ENCODE peak calls at places on chromosomes 4 and X, in seven cellular contexts. M is NT2/D1, J is DND-41, E is cardiac muscle cell, B is astrocyte, H is SJCRH30, Z is right cardiac atrium. P is an unnamed sample.

GRCh38 chr4:757111-757510 is 51.5 kb downstream of the PCGF3 start:
- DNase-seq in J (no peak), M (no peak), E (no peak), B (no peak), Z (peak), H (no peak), P (no peak)

GRCh38 chrX:118627084-118627758 is 100.2 kb upstream of the IL13RA1 start:
- DNase-seq in J (no peak), M (no peak), H (peak), B (no peak), Z (no peak), E (no peak), P (peak)

GRCh38 chr4:87081826-87082225 is 138.6 kb downstream of the KLHL8 start:
- DNase-seq in Z (no peak), B (peak), J (no peak), E (no peak), H (no peak), M (no peak), P (no peak)

GRCh38 chr4:16129336-16129735 is 45.5 kb upstream of the PROM1 start:
- DNase-seq in E (no peak), M (no peak), B (no peak), Z (no peak), J (no peak), H (peak), P (no peak)

GRCh38 chr4:23966720-23967119 is 76.9 kb upstream of the PPARGC1A start:
- DNase-seq in M (no peak), Z (no peak), J (no peak), E (peak), B (no peak), H (peak), P (no peak)

GRCh38 chrX:104270212-104270611 is 15.5 kb upstream of the ESX1 start:
- DNase-seq in B (no peak), M (no peak), E (no peak), J (no peak), Z (no peak), H (no peak), P (no peak)

GRCh38 chr4:4856071-4857000 is 3.1 kb upstream of the MSX1 start:
- DNase-seq in E (no peak), B (no peak), M (no peak), Z (peak), J (no peak), H (no peak), P (no peak)

GRCh38 chr4:145703850-145704528 is 24.0 kb downstream of the C4orf51 start:
- DNase-seq in Z (no peak), E (no peak), J (no peak), H (no peak), B (no peak), M (no peak), P (no peak)

GRCh38 chr4:140308366-140309123 is 64.9 kb upstream of the SCOC start:
- DNase-seq in B (peak), E (peak), M (no peak), H (peak), J (no peak), Z (peak), P (no peak)

GRCh38 chr4:76548704-76549103 is 113.7 kb downstream of the SHROOM3 start:
- DNase-seq in H (no peak), Z (no peak), B (no peak), E (no peak), M (no peak), J (no peak), P (no peak)

GRCh38 chr4:63787326-63787725 is 621.9 kb downstream of the TECRL start:
- DNase-seq in Z (no peak), J (no peak), H (peak), B (no peak), M (peak), E (no peak), P (no peak)

GRCh38 chrX:118496763-118497079 is 1.1 kb downstream of the DOCK11 start:
- DNase-seq in H (peak), M (no peak), B (no peak), E (no peak), Z (no peak), J (no peak), P (no peak)

GRCh38 chr4:2266181-2266580 is 4.3 kb upstream of the MXD4 start:
- DNase-seq in Z (peak), J (no peak), E (peak), M (no peak), H (no peak), B (peak), P (no peak)

GRCh38 chr4:136925203-136925602 is 607.1 kb downstream of the PCDH18 start:
- DNase-seq in J (no peak), Z (no peak), H (no peak), E (no peak), M (no peak), B (no peak), P (no peak)

GRCh38 chrX:40576291-40576690 is 4.5 kb upstream of the ATP6AP2 start:
- DNase-seq in M (no peak), Z (no peak), E (no peak), B (no peak), H (no peak), J (no peak), P (no peak)

GRCh38 chr4:7973545-7973981 is 33.9 kb upstream of the AFAP1 start:
- DNase-seq in H (no peak), E (peak), J (no peak), Z (no peak), B (peak), M (no peak), P (no peak)

GRCh38 chr4:1240721-1241465 is 8.0 kb downstream of the CTBP1 start:
- DNase-seq in B (no peak), M (no peak), E (no peak), J (no peak), H (no peak), Z (peak), P (no peak)

GRCh38 chr4:109166586-109166985 is 135.9 kb downstream of the COL25A1 start:
- DNase-seq in M (no peak), Z (no peak), H (peak), J (no peak), B (no peak), E (no peak), P (no peak)

GRCh38 chr4:140705625-140706275 is 50.4 kb downstream of the TBC1D9 start:
- DNase-seq in H (no peak), E (no peak), Z (no peak), J (no peak), B (peak), M (no peak), P (no peak)

GRCh38 chr4:15649914-15650545 is 5.1 kb downstream of the FBXL5 start:
- DNase-seq in J (peak), B (peak), E (peak), Z (no peak), M (peak), H (peak), P (peak)

GRCh38 chr4:78171482-78171881 is 114.4 kb downstream of the FRAS1 start:
- DNase-seq in Z (no peak), M (no peak), H (no peak), E (no peak), B (no peak), J (no peak), P (no peak)

GRCh38 chrX:48665991-48666390 is 17.6 kb upstream of the WAS start:
- DNase-seq in E (peak), M (no peak), Z (no peak), H (no peak), B (no peak), J (no peak), P (no peak)

GRCh38 chrX:107701493-107702121 is 73.3 kb downstream of the PRPS1 start:
- DNase-seq in M (no peak), Z (no peak), B (no peak), H (peak), J (no peak), E (no peak), P (no peak)

GRCh38 chrX:71871367-71871766 is 39.3 kb upstream of the NHSL2 start:
- DNase-seq in H (peak), M (no peak), B (peak), J (no peak), Z (peak), E (peak), P (no peak)

GRCh38 chr4:4408132-4408523 is 21.2 kb downstream of the NSG1 start:
- DNase-seq in E (no peak), B (no peak), M (no peak), H (no peak), Z (no peak), J (no peak), P (no peak)

GRCh38 chr4:153955306-153955705 is 166.4 kb upstream of the SFRP2 start:
- DNase-seq in M (no peak), H (no peak), E (no peak), J (no peak), B (no peak), Z (no peak), P (no peak)

GRCh38 chr4:10237131-10237530 is 120.5 kb upstream of the WDR1 start:
- DNase-seq in M (no peak), E (no peak), H (peak), J (no peak), Z (no peak), B (no peak), P (no peak)

GRCh38 chr4:3663791-3664190 is 102.4 kb upstream of the ADRA2C start:
- DNase-seq in Z (peak), J (no peak), H (no peak), M (no peak), E (no peak), B (no peak), P (no peak)

GRCh38 chr4:113665036-113665435 is 96.5 kb downstream of the CAMK2D start:
- DNase-seq in B (no peak), Z (no peak), E (no peak), M (no peak), J (no peak), H (no peak), P (no peak)

GRCh38 chr4:121213940-121214339 is 49.8 kb upstream of the TNIP3 start:
- DNase-seq in B (no peak), H (no peak), E (no peak), Z (no peak), J (no peak), M (no peak), P (no peak)

GRCh38 chrX:43481601-43482000 is 174.5 kb upstream of the MAOA start:
- DNase-seq in B (no peak), J (no peak), Z (no peak), M (no peak), E (no peak), H (no peak), P (no peak)

GRCh38 chrX:153032397-153033118 is 23.7 kb upstream of the PNMA3 start:
- DNase-seq in Z (peak), B (no peak), E (peak), M (no peak), H (peak), J (peak), P (peak)

GRCh38 chrX:63513825-63514574 is 162.9 kb upstream of the SPIN4 start:
- DNase-seq in E (peak), J (no peak), Z (peak), B (peak), M (no peak), H (peak), P (no peak)

GRCh38 chrX:103562801-103563200 is 22.5 kb upstream of the TCEAL4 start:
- DNase-seq in J (no peak), H (no peak), E (no peak), B (no peak), Z (no peak), M (no peak), P (no peak)

GRCh38 chrX:118117069-118117405 is 427 bp upstream of the KLHL13 start:
- DNase-seq in B (no peak), J (no peak), Z (peak), H (no peak), M (no peak), E (no peak), P (no peak)

GRCh38 chr4:100721077-100721476 is 203.3 kb upstream of the EMCN start:
- DNase-seq in H (no peak), M (no peak), E (no peak), B (no peak), J (no peak), Z (no peak), P (no peak)

GRCh38 chrX:125713633-125714032 is 394.0 kb downstream of the TEX13C start:
- DNase-seq in Z (no peak), H (no peak), B (no peak), E (no peak), J (no peak), M (no peak), P (no peak)

GRCh38 chr4:23890369-23891063 is 669 bp upstream of the PPARGC1A start:
- DNase-seq in M (no peak), E (peak), Z (no peak), H (no peak), J (no peak), B (no peak), P (no peak)

GRCh38 chr4:121564840-121565375 is 131.9 kb downstream of the ANXA5 start:
- DNase-seq in J (no peak), M (no peak), H (no peak), B (peak), E (no peak), Z (no peak), P (no peak)

GRCh38 chr4:84690481-84690880 is 107.6 kb downstream of the CDS1 start:
- DNase-seq in E (no peak), M (no peak), B (no peak), Z (no peak), J (no peak), H (no peak), P (no peak)

GRCh38 chrX:17527135-17527701 is 152.2 kb downstream of the NHS start:
- DNase-seq in B (no peak), J (no peak), H (no peak), E (peak), Z (peak), M (no peak), P (no peak)
- H3K4me3 ChIP-seq in B (no peak), J (no peak), H (no peak), E (no peak), Z (no peak), M (no peak), P (no peak)

DNA sequence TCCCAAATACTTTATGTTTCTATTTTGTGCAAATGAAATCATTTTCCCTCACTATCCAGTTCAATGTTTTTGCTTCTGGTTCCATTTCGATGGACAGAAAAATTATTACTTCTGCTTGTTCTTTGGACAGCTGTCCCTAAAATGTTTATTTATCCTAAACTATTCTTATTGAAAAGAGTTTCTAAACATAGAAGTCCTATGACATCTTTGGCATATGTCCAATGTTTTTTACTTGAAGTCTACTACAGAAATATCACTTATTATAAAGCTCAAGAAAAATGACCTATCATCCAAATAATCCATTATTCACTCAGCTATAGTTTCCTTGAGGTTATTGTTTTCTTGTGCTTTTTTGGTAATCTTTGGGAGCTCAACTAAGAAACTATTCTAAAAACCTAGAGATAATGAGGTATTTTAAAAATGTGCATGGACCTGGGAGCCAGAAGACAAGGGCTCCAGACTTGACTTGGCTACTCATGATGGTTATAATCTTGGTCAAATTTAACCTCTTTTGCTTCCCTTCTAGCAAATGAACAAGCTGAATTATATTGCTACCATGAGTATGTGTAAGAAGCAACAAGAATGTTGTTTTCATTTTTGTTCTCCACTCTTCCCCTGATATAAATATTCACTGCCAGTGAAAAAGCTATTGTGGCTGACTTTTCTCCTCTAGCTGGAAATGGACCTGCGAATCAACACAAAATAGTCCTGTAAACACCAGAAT is 137.5 kb downstream of the FRYL start:
- DNase-seq in J (no peak), M (no peak), B (peak), Z (no peak), E (peak), H (peak), P (no peak)
- H3K4me3 ChIP-seq in J (no peak), M (no peak), B (no peak), Z (no peak), E (no peak), H (no peak), P (no peak)

GRCh38 chr4:186798951-186799659 is 75.4 kb upstream of the FAT1 start:
- DNase-seq in E (peak), B (peak), M (no peak), H (no peak), J (no peak), Z (no peak), P (no peak)
- H3K4me3 ChIP-seq in E (no peak), B (no peak), M (no peak), H (no peak), J (no peak), Z (no peak), P (no peak)

GRCh38 chr4:6910960-6911874 is 1.6 kb downstream of the TBC1D14 start:
- DNase-seq in E (no peak), Z (no peak), J (no peak), B (no peak), H (no peak), M (no peak), P (no peak)

GRCh38 chr4:6909113-6909969 is at the start of gene TBC1D14:
- DNase-seq in Z (peak), E (peak), H (peak), M (peak), B (peak), J (peak), P (peak)

GRCh38 chr4:6909970-6910339 is 329 bp downstream of the TBC1D14 start:
- DNase-seq in B (no peak), M (no peak), Z (peak), H (no peak), E (no peak), J (peak), P (no peak)

GRCh38 chr4:6908397-6909112 is 1.1 kb upstream of the TBC1D14 start:
- DNase-seq in M (no peak), E (peak), H (peak), Z (no peak), B (peak), J (no peak), P (no peak)

GRCh38 chr4:6910340-6910959 is 824 bp downstream of the TBC1D14 start:
- DNase-seq in M (no peak), B (no peak), J (peak), E (no peak), H (no peak), Z (no peak), P (no peak)
- H3K4me3 ChIP-seq in M (peak), B (peak), J (peak), E (peak), H (peak), Z (peak), P (peak)

GRCh38 chr4:91198951-91199350 is 1071.8 kb downstream of the CCSER1 start:
- DNase-seq in E (peak), M (no peak), J (no peak), Z (no peak), H (peak), B (no peak), P (no peak)
- H3K4me3 ChIP-seq in E (no peak), M (no peak), J (no peak), Z (peak), H (no peak), B (peak), P (no peak)

GRCh38 chrX:45783002-45783401 is 582.3 kb upstream of the DIPK2B start:
- DNase-seq in E (no peak), Z (no peak), H (no peak), M (no peak), B (no peak), J (no peak), P (no peak)

GRCh38 chrX:45781901-45782553 is 581.4 kb upstream of the DIPK2B start:
- DNase-seq in E (peak), H (no peak), J (no peak), B (peak), Z (no peak), M (no peak), P (no peak)

GRCh38 chrX:45775462-45775861 is 574.8 kb upstream of the DIPK2B start:
- DNase-seq in B (peak), H (peak), Z (no peak), J (no peak), E (peak), M (no peak), P (no peak)

GRCh38 chrX:45774961-45775360 is 574.3 kb upstream of the DIPK2B start:
- DNase-seq in Z (no peak), J (no peak), B (peak), M (no peak), E (peak), H (no peak), P (no peak)

DNA sequence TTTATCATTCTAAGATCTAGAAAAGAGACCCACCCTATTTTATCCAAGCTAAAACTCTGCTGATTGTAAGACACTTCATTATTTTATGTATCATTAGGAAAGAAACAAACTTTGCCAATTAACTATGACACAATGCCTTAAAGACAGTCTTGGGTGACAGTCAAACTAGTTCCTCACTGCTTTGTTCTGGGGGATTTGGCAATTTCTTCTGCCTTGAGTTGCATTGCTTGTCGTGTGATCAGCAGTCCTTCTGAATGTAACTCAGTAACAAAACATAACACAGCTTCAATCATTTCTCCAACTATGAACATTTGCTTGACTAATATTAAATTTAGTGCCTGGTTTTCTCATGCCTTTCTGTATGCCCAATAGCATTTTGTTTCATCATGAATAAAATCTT is 577.9 kb upstream of the DIPK2B start:
- DNase-seq in B (no peak), J (no peak), M (no peak), E (no peak), Z (no peak), H (no peak), P (no peak)
- H3K4me3 ChIP-seq in B (no peak), J (no peak), M (no peak), E (no peak), Z (no peak), H (no peak), P (no peak)

GRCh38 chrX:17860179-17860780 is 818 bp downstream of the RAI2 start:
- DNase-seq in B (no peak), E (no peak), J (no peak), M (no peak), Z (peak), H (peak), P (no peak)

GRCh38 chrX:17860811-17861495 is at the start of gene RAI2:
- DNase-seq in E (no peak), H (no peak), Z (peak), J (no peak), M (no peak), B (no peak), P (no peak)

GRCh38 chrX:17859609-17860178 is 1.4 kb downstream of the RAI2 start:
- DNase-seq in H (no peak), B (no peak), J (no peak), E (no peak), M (no peak), Z (peak), P (no peak)

DNA sequence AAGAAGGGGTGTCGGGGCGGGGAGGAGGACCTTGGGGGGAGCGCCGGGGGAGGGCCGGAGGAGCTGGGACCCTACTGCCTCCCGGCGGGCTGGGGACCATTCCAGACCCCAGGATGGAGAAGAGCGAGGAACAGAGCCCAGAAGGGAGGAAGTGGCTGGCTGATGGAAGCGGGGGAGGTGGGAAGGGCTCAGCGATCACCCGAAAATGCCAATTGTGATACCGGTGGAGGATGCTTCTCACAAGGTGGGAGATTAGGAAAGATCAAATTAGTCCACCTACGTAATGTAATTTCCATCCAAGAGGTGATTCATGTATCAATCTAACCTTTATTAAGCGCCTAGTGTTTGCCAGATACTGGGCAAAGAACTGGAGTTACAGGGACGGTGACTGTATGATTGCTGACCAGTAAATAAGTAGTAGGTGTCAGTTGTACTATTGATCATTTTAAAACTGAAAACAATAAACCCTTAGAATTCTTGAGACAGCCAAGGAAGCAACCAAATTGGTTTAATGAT is 456 bp upstream of the RAI2 start:
- DNase-seq in Z (no peak), E (no peak), M (no peak), J (no peak), H (no peak), B (no peak), P (no peak)
- H3K4me3 ChIP-seq in Z (peak), E (peak), M (peak), J (no peak), H (no peak), B (no peak), P (no peak)

P was measured in Jurkat, Clone E6-1.